ENCODE peak calls at places on chromosomes 3 and 15, in nine cellular contexts. H is glomerular endothelial cell, R is GM12891, F is mesendoderm, O is A172, W is nucleus accumbens, S is HTR-8/SVneo, U is psoas muscle, M is left ventricle myocardium inferior. E is an unnamed sample.
A peak's percentile ranks its signal among the peaks of the same experiment; 100 is the strongest.

GRCh38 chr3:10835406-10835805 is 19.4 kb downstream of the SLC6A11 start:
- DNase-seq in M (no peak), R (no peak), F (peak; percentile 23), O (no peak), U (no peak), H (no peak), S (no peak), W (no peak), E (no peak)

GRCh38 chr3:63494646-63495045 is 157.8 kb upstream of the SNTN start:
- DNase-seq in H (no peak), W (no peak), F (no peak), U (no peak), O (no peak), S (no peak), R (no peak), M (no peak), E (no peak)

GRCh38 chr15:88275804-88276203 is 19.3 kb upstream of the NTRK3 start:
- DNase-seq in W (peak; percentile 35), R (no peak), U (no peak), H (no peak), O (no peak), M (no peak), F (no peak), S (no peak), E (no peak)

GRCh38 chr3:46901591-46902187 is 24.2 kb downstream of the PTH1R start:
- DNase-seq in O (no peak), H (no peak), F (no peak), U (peak; percentile 3), R (no peak), M (no peak), S (no peak), W (no peak), E (no peak)

GRCh38 chr3:63807901-63808589 is 11.1 kb upstream of the C3orf49 start:
- DNase-seq in R (no peak), S (no peak), M (no peak), W (no peak), U (no peak), H (no peak), O (no peak), F (no peak), E (no peak)

GRCh38 chr3:168096210-168096795 is 579 bp upstream of the GOLIM4 start:
- DNase-seq in U (peak; percentile 61), S (peak; percentile 67), O (peak; percentile 87), W (peak; percentile 53), M (peak; percentile 33), R (peak; percentile 31), F (peak; percentile 80), H (peak; percentile 64), E (peak; percentile 56)

GRCh38 chr3:148439254-148439822 is 258.4 kb upstream of the AGTR1 start:
- DNase-seq in W (no peak), M (no peak), F (peak; percentile 24), O (no peak), S (no peak), H (no peak), U (no peak), R (no peak), E (no peak)

GRCh38 chr15:91099616-91100560 is at the start of gene SV2B:
- DNase-seq in U (peak; percentile 33), F (peak; percentile 72), R (peak; percentile 55), O (no peak), M (peak; percentile 27), H (no peak), S (no peak), W (peak; percentile 54), E (no peak)

GRCh38 chr3:178295257-178295912 is 240.9 kb upstream of the KCNMB2 start:
- DNase-seq in U (no peak), W (no peak), O (no peak), R (no peak), M (no peak), S (peak; percentile 2), F (no peak), H (no peak), E (no peak)

GRCh38 chr15:52448010-52448890 is 80.4 kb downstream of the MYO5A start:
- DNase-seq in F (no peak), S (no peak), W (no peak), O (no peak), R (no peak), U (no peak), H (no peak), M (no peak), E (no peak)

GRCh38 chr15:37134699-37135131 is 34.4 kb upstream of the MEIS2 start:
- DNase-seq in M (no peak), O (peak; percentile 27), R (no peak), H (no peak), U (no peak), W (no peak), S (peak; percentile 35), F (peak; percentile 60), E (no peak)

GRCh38 chr3:124063168-124063909 is 71.4 kb upstream of the ROPN1 start:
- DNase-seq in F (no peak), O (no peak), H (no peak), S (no peak), U (no peak), W (no peak), R (no peak), M (no peak), E (no peak)

GRCh38 chr3:37859354-37859753 is 2.3 kb upstream of the CTDSPL start:
- DNase-seq in W (no peak), U (no peak), F (no peak), H (no peak), S (no peak), M (no peak), O (no peak), R (no peak), E (no peak)

GRCh38 chr15:89326316-89326715 is 8.3 kb downstream of the POLG start:
- DNase-seq in M (no peak), U (no peak), S (no peak), H (no peak), R (no peak), W (no peak), F (no peak), O (no peak), E (no peak)

GRCh38 chr15:36579792-36580431 is 486 bp downstream of the CDIN1 start:
- DNase-seq in H (no peak), W (peak; percentile 53), M (peak; percentile 18), O (no peak), U (no peak), S (no peak), F (no peak), R (peak; percentile 11), E (no peak)

GRCh38 chr15:23415321-23415865 is 31.6 kb downstream of the GOLGA6L2 start:
- DNase-seq in U (no peak), H (no peak), S (no peak), F (no peak), W (no peak), R (no peak), O (no peak), M (no peak), E (no peak)

GRCh38 chr15:80550219-80550909 is 144.7 kb upstream of the ABHD17C start:
- DNase-seq in F (no peak), O (peak; percentile 79), R (no peak), S (peak; percentile 48), W (no peak), H (no peak), U (no peak), M (no peak), E (peak; percentile 5)

GRCh38 chr3:158770254-158771017 is 31.4 kb upstream of the MFSD1 start:
- DNase-seq in M (no peak), O (peak; percentile 47), F (peak; percentile 47), U (no peak), S (peak; percentile 33), R (no peak), W (no peak), H (no peak), E (no peak)

GRCh38 chr3:52534281-52535183 is 875 bp upstream of the NT5DC2 start:
- DNase-seq in S (no peak), W (peak; percentile 52), O (no peak), H (no peak), U (no peak), M (no peak), R (no peak), F (peak; percentile 37), E (no peak)

GRCh38 chr3:29064085-29064484 is 216.8 kb upstream of the RBMS3 start:
- DNase-seq in U (no peak), S (peak; percentile 10), H (no peak), F (no peak), M (no peak), O (peak; percentile 17), W (no peak), R (no peak), E (no peak)

GRCh38 chr3:195096053-195096452 is 174.9 kb downstream of the XXYLT1 start:
- DNase-seq in U (no peak), M (no peak), F (no peak), S (no peak), H (no peak), O (no peak), R (no peak), W (no peak), E (no peak)

GRCh38 chr3:162628531-162628930 is 1131.9 kb downstream of the OTOL1 start:
- DNase-seq in W (no peak), R (no peak), U (no peak), F (no peak), O (no peak), S (no peak), M (no peak), H (no peak), E (no peak)

GRCh38 chr15:75684648-75685047 is 28.0 kb downstream of the CSPG4 start:
- DNase-seq in S (no peak), M (no peak), H (no peak), R (no peak), U (no peak), F (peak; percentile 53), O (no peak), W (no peak), E (no peak)

GRCh38 chr3:126284258-126284904 is 72.8 kb downstream of the KLF15 start:
- DNase-seq in M (no peak), H (no peak), S (no peak), F (no peak), R (no peak), U (no peak), O (peak; percentile 81), W (no peak), E (no peak)

GRCh38 chr3:181899702-181900101 is 188.0 kb downstream of the SOX2 start:
- DNase-seq in S (no peak), M (no peak), R (no peak), F (no peak), W (no peak), O (peak; percentile 41), U (no peak), H (no peak), E (no peak)

GRCh38 chr15:68229386-68230156 is at the start of gene CLN6:
- DNase-seq in R (peak; percentile 89), U (peak; percentile 84), H (no peak), O (peak; percentile 62), W (peak; percentile 87), M (peak; percentile 85), S (peak; percentile 87), F (peak; percentile 85), E (peak; percentile 48)

GRCh38 chr15:60400957-60401356 is 3.2 kb upstream of the ANXA2 start:
- DNase-seq in O (no peak), U (no peak), M (no peak), F (peak; percentile 60), W (no peak), R (no peak), S (no peak), H (no peak), E (no peak)

GRCh38 chr15:79243723-79244122 is 38.8 kb upstream of the ANKRD34C start:
- DNase-seq in O (peak; percentile 64), S (no peak), W (no peak), F (peak; percentile 25), U (no peak), R (no peak), M (peak; percentile 40), H (no peak), E (no peak)

GRCh38 chr15:29032229-29032625 is 146.5 kb downstream of the APBA2 start:
- DNase-seq in S (no peak), R (no peak), O (no peak), U (no peak), W (no peak), M (no peak), H (no peak), F (no peak), E (no peak)

GRCh38 chr3:67176396-67176795 is 178.3 kb downstream of the KBTBD8 start:
- DNase-seq in S (no peak), H (no peak), M (no peak), W (no peak), F (no peak), R (no peak), O (no peak), U (no peak), E (no peak)

GRCh38 chr3:195247863-195248189 is 23.1 kb downstream of the XXYLT1 start:
- DNase-seq in S (no peak), F (peak; percentile 57), H (no peak), R (no peak), W (no peak), M (no peak), U (no peak), O (no peak), E (no peak)